ENCODE peak calls at places on chromosomes 1 and 21, in ten cellular contexts. One of them, this sample, is unnamed.
A peak's percentile ranks its signal among the peaks of the same experiment; 100 is the strongest.

GRCh38 chr1:218957971-218958370 is 215.7 kb upstream of the LYPLAL1 start:
- DNase-seq in MM.1S: no peak
- DNase-seq in right atrium auricular region: no peak
- DNase-seq in GM23248: no peak
- DNase-seq in PC-3: peak; percentile 35
- DNase-seq in cardiac muscle cell: peak; percentile 57
- DNase-seq in CD4-positive, alpha-beta memory T cell: no peak
- DNase-seq in CD8-positive, alpha-beta memory T cell: no peak
- DNase-seq in OCI-LY7: no peak
- DNase-seq in PC-9: no peak
- DNase-seq in this sample: no peak

GRCh38 chr1:26626994-26627393 is 68.8 kb upstream of the ARID1A start:
- DNase-seq in CD8-positive, alpha-beta memory T cell: no peak
- DNase-seq in OCI-LY7: no peak
- DNase-seq in MM.1S: no peak
- DNase-seq in right atrium auricular region: no peak
- DNase-seq in PC-9: no peak
- DNase-seq in PC-3: no peak
- DNase-seq in CD4-positive, alpha-beta memory T cell: no peak
- DNase-seq in cardiac muscle cell: no peak
- DNase-seq in GM23248: peak; percentile 74
- DNase-seq in this sample: no peak

GRCh38 chr1:207579436-207579799 is 65.5 kb upstream of the CR1L start:
- DNase-seq in MM.1S: peak; percentile 75
- DNase-seq in cardiac muscle cell: peak; percentile 61
- DNase-seq in PC-9: peak; percentile 32
- DNase-seq in right atrium auricular region: no peak
- DNase-seq in GM23248: peak; percentile 74
- DNase-seq in CD8-positive, alpha-beta memory T cell: peak; percentile 47
- DNase-seq in CD4-positive, alpha-beta memory T cell: peak; percentile 26
- DNase-seq in OCI-LY7: peak; percentile 67
- DNase-seq in PC-3: peak; percentile 92
- DNase-seq in this sample: peak; percentile 45

GRCh38 chr1:213245270-213245669 is 194.2 kb downstream of the RPS6KC1 start:
- DNase-seq in MM.1S: no peak
- DNase-seq in CD4-positive, alpha-beta memory T cell: no peak
- DNase-seq in PC-3: no peak
- DNase-seq in OCI-LY7: no peak
- DNase-seq in CD8-positive, alpha-beta memory T cell: no peak
- DNase-seq in GM23248: no peak
- DNase-seq in cardiac muscle cell: no peak
- DNase-seq in PC-9: no peak
- DNase-seq in right atrium auricular region: no peak
- DNase-seq in this sample: no peak

GRCh38 chr1:247906504-247907047 is 11.2 kb downstream of the OR2W3 start:
- DNase-seq in OCI-LY7: no peak
- DNase-seq in CD8-positive, alpha-beta memory T cell: no peak
- DNase-seq in PC-3: peak; percentile 100
- DNase-seq in MM.1S: peak; percentile 18
- DNase-seq in GM23248: peak; percentile 9
- DNase-seq in right atrium auricular region: no peak
- DNase-seq in CD4-positive, alpha-beta memory T cell: peak; percentile 5
- DNase-seq in cardiac muscle cell: no peak
- DNase-seq in PC-9: no peak
- DNase-seq in this sample: peak; percentile 81

GRCh38 chr21:46570119-46570518 is 34.8 kb downstream of the S100B start:
- DNase-seq in PC-9: no peak
- DNase-seq in CD8-positive, alpha-beta memory T cell: no peak
- DNase-seq in OCI-LY7: no peak
- DNase-seq in PC-3: no peak
- DNase-seq in right atrium auricular region: no peak
- DNase-seq in cardiac muscle cell: no peak
- DNase-seq in CD4-positive, alpha-beta memory T cell: no peak
- DNase-seq in GM23248: no peak
- DNase-seq in MM.1S: no peak
- DNase-seq in this sample: no peak

GRCh38 chr1:26084091-26084561 is 16.7 kb upstream of the TRIM63 start:
- DNase-seq in PC-9: no peak
- DNase-seq in MM.1S: no peak
- DNase-seq in CD4-positive, alpha-beta memory T cell: no peak
- DNase-seq in cardiac muscle cell: no peak
- DNase-seq in right atrium auricular region: no peak
- DNase-seq in GM23248: peak; percentile 13
- DNase-seq in OCI-LY7: no peak
- DNase-seq in CD8-positive, alpha-beta memory T cell: no peak
- DNase-seq in PC-3: no peak
- DNase-seq in this sample: no peak

GRCh38 chr1:10866314-10867091 is 70.1 kb upstream of the CASZ1 start:
- DNase-seq in MM.1S: no peak
- DNase-seq in PC-3: peak; percentile 3
- DNase-seq in cardiac muscle cell: no peak
- DNase-seq in right atrium auricular region: no peak
- DNase-seq in CD4-positive, alpha-beta memory T cell: no peak
- DNase-seq in CD8-positive, alpha-beta memory T cell: peak; percentile 55
- DNase-seq in PC-9: no peak
- DNase-seq in OCI-LY7: peak; percentile 3
- DNase-seq in GM23248: peak; percentile 69
- DNase-seq in this sample: peak; percentile 33

GRCh38 chr1:22133928-22134324 is 9.0 kb downstream of the WNT4 start:
- DNase-seq in PC-3: no peak
- DNase-seq in MM.1S: no peak
- DNase-seq in OCI-LY7: no peak
- DNase-seq in right atrium auricular region: no peak
- DNase-seq in cardiac muscle cell: no peak
- DNase-seq in PC-9: no peak
- DNase-seq in GM23248: no peak
- DNase-seq in CD4-positive, alpha-beta memory T cell: no peak
- DNase-seq in CD8-positive, alpha-beta memory T cell: no peak
- DNase-seq in this sample: no peak

GRCh38 chr1:20404466-20404865 is 81.5 kb downstream of the CAMK2N1 start:
- DNase-seq in CD4-positive, alpha-beta memory T cell: no peak
- DNase-seq in PC-3: no peak
- DNase-seq in right atrium auricular region: no peak
- DNase-seq in PC-9: no peak
- DNase-seq in GM23248: peak; percentile 17
- DNase-seq in OCI-LY7: peak; percentile 90
- DNase-seq in MM.1S: no peak
- DNase-seq in CD8-positive, alpha-beta memory T cell: no peak
- DNase-seq in cardiac muscle cell: no peak
- DNase-seq in this sample: no peak

GRCh38 chr21:31198575-31198974 is 145.5 kb downstream of the TIAM1 start:
- DNase-seq in MM.1S: peak; percentile 62
- DNase-seq in PC-3: peak; percentile 85
- DNase-seq in CD4-positive, alpha-beta memory T cell: peak; percentile 37
- DNase-seq in GM23248: peak; percentile 74
- DNase-seq in PC-9: no peak
- DNase-seq in cardiac muscle cell: peak; percentile 66
- DNase-seq in OCI-LY7: peak; percentile 69
- DNase-seq in right atrium auricular region: peak; percentile 18
- DNase-seq in CD8-positive, alpha-beta memory T cell: no peak
- DNase-seq in this sample: peak; percentile 49

GRCh38 chr1:157673008-157673407 is 27.6 kb downstream of the FCRL3 start:
- DNase-seq in CD4-positive, alpha-beta memory T cell: no peak
- DNase-seq in CD8-positive, alpha-beta memory T cell: no peak
- DNase-seq in MM.1S: no peak
- DNase-seq in GM23248: no peak
- DNase-seq in PC-9: no peak
- DNase-seq in cardiac muscle cell: no peak
- DNase-seq in OCI-LY7: no peak
- DNase-seq in right atrium auricular region: no peak
- DNase-seq in PC-3: no peak
- DNase-seq in this sample: no peak

DNA sequence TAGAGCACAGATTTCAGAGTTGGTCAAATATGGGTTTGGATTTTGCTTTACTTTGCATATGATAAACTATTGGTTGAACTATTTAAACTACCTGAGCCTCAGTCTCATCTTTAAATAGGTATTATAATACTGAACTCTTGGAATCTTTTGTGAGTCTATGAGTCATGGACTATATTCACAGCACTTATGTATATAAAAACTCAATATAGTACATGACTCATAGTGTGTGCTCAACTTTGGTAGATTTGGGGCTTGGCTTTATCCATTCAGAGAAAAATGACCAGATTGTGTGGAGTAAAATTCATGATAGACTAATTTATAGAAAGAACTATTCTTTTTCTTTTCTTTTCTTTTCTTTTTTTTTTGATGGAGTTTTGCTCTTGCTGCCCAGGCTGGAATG is 28.7 kb downstream of the FCRL3 start:
- DNase-seq in PC-9: no peak
- DNase-seq in CD8-positive, alpha-beta memory T cell: no peak
- DNase-seq in CD4-positive, alpha-beta memory T cell: no peak
- DNase-seq in PC-3: peak; percentile 72
- DNase-seq in GM23248: peak; percentile 1
- DNase-seq in OCI-LY7: no peak
- DNase-seq in MM.1S: no peak
- DNase-seq in cardiac muscle cell: no peak
- DNase-seq in right atrium auricular region: no peak
- DNase-seq in this sample: peak; percentile 32
- H3K27ac ChIP-seq in PC-9: no peak overlapping the region
- H3K27ac ChIP-seq in CD8-positive, alpha-beta memory T cell: no peak overlapping the region
- H3K27ac ChIP-seq in CD4-positive, alpha-beta memory T cell: no peak overlapping the region
- H3K27ac ChIP-seq in PC-3: no peak overlapping the region
- H3K27ac ChIP-seq in GM23248: no peak overlapping the region
- H3K27ac ChIP-seq in OCI-LY7: no peak overlapping the region
- H3K27ac ChIP-seq in MM.1S: no peak overlapping the region
- H3K27ac ChIP-seq in cardiac muscle cell: no peak overlapping the region
- H3K27ac ChIP-seq in right atrium auricular region: no peak overlapping the region
- H3K27ac ChIP-seq in this sample: no peak overlapping the region

DNA sequence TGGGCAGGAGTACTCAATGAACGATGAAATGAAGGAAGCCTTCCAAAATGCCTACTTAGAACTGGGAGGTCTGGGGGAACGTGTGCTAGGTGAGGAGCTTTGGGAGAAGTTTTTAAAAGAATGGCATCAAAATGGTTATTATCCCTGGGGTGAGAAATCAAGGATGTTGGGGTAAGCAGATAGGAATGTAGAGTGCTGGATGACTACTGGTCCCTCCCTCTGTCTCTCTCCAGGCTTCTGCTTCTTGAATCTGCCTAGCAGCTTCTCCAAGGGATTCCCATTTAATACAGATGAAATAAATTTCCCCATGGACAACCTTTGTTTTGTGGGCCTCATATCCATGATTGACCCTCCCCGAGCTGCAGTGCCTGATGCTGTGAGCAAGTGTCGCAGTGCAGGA is 19.0 kb upstream of the CASQ1 start:
- DNase-seq in right atrium auricular region: no peak
- DNase-seq in OCI-LY7: no peak
- DNase-seq in CD8-positive, alpha-beta memory T cell: no peak
- DNase-seq in PC-9: no peak
- DNase-seq in MM.1S: no peak
- DNase-seq in CD4-positive, alpha-beta memory T cell: no peak
- DNase-seq in cardiac muscle cell: no peak
- DNase-seq in PC-3: peak; percentile 27
- DNase-seq in GM23248: peak; percentile 80
- DNase-seq in this sample: peak; percentile 24
- H3K27ac ChIP-seq in right atrium auricular region: no peak overlapping the region
- H3K27ac ChIP-seq in OCI-LY7: no peak overlapping the region
- H3K27ac ChIP-seq in CD8-positive, alpha-beta memory T cell: no peak overlapping the region
- H3K27ac ChIP-seq in PC-9: no peak overlapping the region
- H3K27ac ChIP-seq in MM.1S: no peak overlapping the region
- H3K27ac ChIP-seq in CD4-positive, alpha-beta memory T cell: no peak overlapping the region
- H3K27ac ChIP-seq in cardiac muscle cell: no peak overlapping the region
- H3K27ac ChIP-seq in PC-3: no peak overlapping the region
- H3K27ac ChIP-seq in GM23248: no peak overlapping the region
- H3K27ac ChIP-seq in this sample: no peak overlapping the region

GRCh38 chr1:169452921-169453320 is 25.6 kb upstream of the CCDC181 start:
- DNase-seq in CD4-positive, alpha-beta memory T cell: no peak
- DNase-seq in right atrium auricular region: no peak
- DNase-seq in PC-9: no peak
- DNase-seq in CD8-positive, alpha-beta memory T cell: no peak
- DNase-seq in OCI-LY7: no peak
- DNase-seq in GM23248: no peak
- DNase-seq in cardiac muscle cell: no peak
- DNase-seq in MM.1S: no peak
- DNase-seq in PC-3: no peak
- DNase-seq in this sample: no peak

GRCh38 chr1:169461390-169462001 is 24.2 kb downstream of the SLC19A2 start:
- DNase-seq in MM.1S: no peak
- DNase-seq in right atrium auricular region: no peak
- DNase-seq in CD8-positive, alpha-beta memory T cell: no peak
- DNase-seq in PC-3: no peak
- DNase-seq in GM23248: no peak
- DNase-seq in CD4-positive, alpha-beta memory T cell: no peak
- DNase-seq in cardiac muscle cell: no peak
- DNase-seq in OCI-LY7: no peak
- DNase-seq in PC-9: no peak
- DNase-seq in this sample: no peak

GRCh38 chr1:169460193-169460833 is 25.4 kb downstream of the SLC19A2 start:
- DNase-seq in PC-3: no peak
- DNase-seq in OCI-LY7: no peak
- DNase-seq in CD8-positive, alpha-beta memory T cell: no peak
- DNase-seq in cardiac muscle cell: peak; percentile 1
- DNase-seq in CD4-positive, alpha-beta memory T cell: peak; percentile 26
- DNase-seq in MM.1S: no peak
- DNase-seq in GM23248: peak; percentile 64
- DNase-seq in right atrium auricular region: no peak
- DNase-seq in PC-9: no peak
- DNase-seq in this sample: peak; percentile 38

GRCh38 chr1:169456029-169456428 is 28.8 kb upstream of the CCDC181 start:
- DNase-seq in MM.1S: no peak
- DNase-seq in CD8-positive, alpha-beta memory T cell: no peak
- DNase-seq in cardiac muscle cell: no peak
- DNase-seq in PC-9: no peak
- DNase-seq in right atrium auricular region: no peak
- DNase-seq in CD4-positive, alpha-beta memory T cell: no peak
- DNase-seq in GM23248: no peak
- DNase-seq in OCI-LY7: no peak
- DNase-seq in PC-3: peak; percentile 17
- DNase-seq in this sample: no peak

DNA sequence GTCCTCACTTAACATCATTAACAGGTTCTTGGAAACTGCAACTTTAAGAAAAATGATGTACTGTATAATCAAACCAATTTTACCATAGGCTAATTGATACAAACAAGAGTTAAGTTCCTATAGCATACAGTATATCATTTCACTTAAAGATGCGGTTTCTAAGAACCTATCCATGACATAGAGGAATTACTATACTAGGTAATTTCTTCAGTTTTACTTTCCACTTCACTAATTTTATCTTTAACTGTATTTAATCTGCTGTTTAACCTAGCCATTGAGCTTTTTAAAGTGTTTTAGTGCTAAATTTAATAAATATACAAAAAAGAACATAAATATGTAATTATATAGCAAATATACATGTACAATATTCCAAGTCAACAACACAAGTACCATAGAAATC is 28.3 kb downstream of the SLC19A2 start:
- DNase-seq in CD4-positive, alpha-beta memory T cell: no peak
- DNase-seq in CD8-positive, alpha-beta memory T cell: no peak
- DNase-seq in PC-9: no peak
- DNase-seq in cardiac muscle cell: no peak
- DNase-seq in MM.1S: no peak
- DNase-seq in PC-3: no peak
- DNase-seq in GM23248: no peak
- DNase-seq in right atrium auricular region: no peak
- DNase-seq in OCI-LY7: no peak
- DNase-seq in this sample: no peak
- H3K27ac ChIP-seq in CD4-positive, alpha-beta memory T cell: no peak overlapping the region
- H3K27ac ChIP-seq in CD8-positive, alpha-beta memory T cell: no peak overlapping the region
- H3K27ac ChIP-seq in PC-9: no peak overlapping the region
- H3K27ac ChIP-seq in cardiac muscle cell: no peak overlapping the region
- H3K27ac ChIP-seq in MM.1S: no peak overlapping the region
- H3K27ac ChIP-seq in PC-3: no peak overlapping the region
- H3K27ac ChIP-seq in GM23248: no peak overlapping the region
- H3K27ac ChIP-seq in right atrium auricular region: no peak overlapping the region
- H3K27ac ChIP-seq in OCI-LY7: no peak overlapping the region
- H3K27ac ChIP-seq in this sample: no peak overlapping the region

GRCh38 chr1:209863766-209864485 is 36.2 kb downstream of the UTP25 start:
- DNase-seq in OCI-LY7: no peak
- DNase-seq in CD8-positive, alpha-beta memory T cell: no peak
- DNase-seq in cardiac muscle cell: peak; percentile 20
- DNase-seq in right atrium auricular region: no peak
- DNase-seq in PC-9: no peak
- DNase-seq in CD4-positive, alpha-beta memory T cell: no peak
- DNase-seq in PC-3: no peak
- DNase-seq in MM.1S: no peak
- DNase-seq in GM23248: no peak
- DNase-seq in this sample: no peak
- H3K27ac ChIP-seq in OCI-LY7: no peak overlapping the region
- H3K27ac ChIP-seq in CD8-positive, alpha-beta memory T cell: no peak overlapping the region
- H3K27ac ChIP-seq in cardiac muscle cell: no peak overlapping the region
- H3K27ac ChIP-seq in right atrium auricular region: no peak overlapping the region
- H3K27ac ChIP-seq in PC-9: peak overlapping the region; percentile 37
- H3K27ac ChIP-seq in CD4-positive, alpha-beta memory T cell: no peak overlapping the region
- H3K27ac ChIP-seq in PC-3: no peak overlapping the region
- H3K27ac ChIP-seq in MM.1S: no peak overlapping the region
- H3K27ac ChIP-seq in GM23248: no peak overlapping the region
- H3K27ac ChIP-seq in this sample: peak overlapping the region; percentile 6

This sample was measured in RWPE1.